ENCODE peak calls at places on chromosomes 7 and 10, in six cellular contexts. D, B, H, F, J and P are unnamed samples.

GRCh38 chr7:93228302-93228701 is 2.0 kb upstream of the HEPACAM2 start:
- DNase-seq in D (no peak), B (no peak), H (no peak), F (peak; percentile 26), J (no peak), P (peak; percentile 76)

GRCh38 chr10:71708301-71708703 is 11.3 kb downstream of the C10orf105 start:
- DNase-seq in D (no peak), B (peak; percentile 56), H (peak; percentile 68), F (peak; percentile 92), J (peak; percentile 57), P (peak; percentile 74)

GRCh38 chr7:140639366-140640053 is 1.1 kb downstream of the DENND2A start:
- DNase-seq in D (no peak), B (no peak), H (peak; percentile 69), F (no peak), J (no peak), P (no peak)

GRCh38 chr10:119416855-119417254 is 125.7 kb downstream of the RGS10 start:
- DNase-seq in D (peak; percentile 43), B (peak; percentile 62), H (peak; percentile 77), F (peak; percentile 67), J (peak; percentile 91), P (peak; percentile 77)

GRCh38 chr7:20441886-20442505 is 111.3 kb downstream of the ITGB8 start:
- DNase-seq in D (no peak), B (no peak), H (no peak), F (no peak), J (no peak), P (no peak)

GRCh38 chr7:33721895-33722294 is 183.4 kb upstream of the BMPER start:
- DNase-seq in D (no peak), B (no peak), H (no peak), F (no peak), J (no peak), P (no peak)

GRCh38 chr7:110418651-110419270 is 672.2 kb upstream of the LRRN3 start:
- DNase-seq in D (no peak), B (no peak), H (no peak), F (no peak), J (no peak), P (no peak)

GRCh38 chr10:76126607-76127190 is 695.3 kb downstream of the LRMDA start:
- DNase-seq in D (no peak), B (no peak), H (no peak), F (no peak), J (no peak), P (no peak)

GRCh38 chr10:133011883-133012282 is 69.5 kb upstream of the CFAP46 start:
- DNase-seq in D (no peak), B (no peak), H (no peak), F (no peak), J (no peak), P (no peak)

GRCh38 chr10:89426230-89426868 is 12.0 kb downstream of the IFIT5 start:
- DNase-seq in D (no peak), B (no peak), H (peak; percentile 38), F (peak; percentile 4), J (peak; percentile 18), P (peak; percentile 80)

GRCh38 chr7:94314526-94314925 is 80.2 kb upstream of the COL1A2 start:
- DNase-seq in D (no peak), B (no peak), H (no peak), F (no peak), J (no peak), P (no peak)

GRCh38 chr10:79399242-79399831 is 46.1 kb downstream of the ZCCHC24 start:
- DNase-seq in D (no peak), B (no peak), H (peak; percentile 94), F (peak; percentile 81), J (no peak), P (peak; percentile 99)

GRCh38 chr7:105164751-105165150 is 150.7 kb downstream of the KMT2E start:
- DNase-seq in D (no peak), B (no peak), H (no peak), F (no peak), J (no peak), P (no peak)

GRCh38 chr10:66822801-66823200 is 103.0 kb upstream of the LRRTM3 start:
- DNase-seq in D (no peak), B (no peak), H (no peak), F (no peak), J (no peak), P (peak; percentile 15)